ENCODE peak calls at places on chromosomes 2 and 18, in six cellular contexts. W is astrocyte of the spinal cord, C is RWPE1, J is activated T-helper 1 cell treated with Interleukin-2 at 50 U/mL for 16 hours, Q is kidney, Y is PC-9. S is an unnamed sample.

GRCh38 chr18:62250475-62250874 is 63.4 kb downstream of the RELCH start:
- DNase-seq in W (no peak), C (no peak), J (no peak), Q (no peak), Y (no peak), S (no peak)

GRCh38 chr2:119023534-119023933 is 81.5 kb downstream of the MARCO start:
- DNase-seq in W (no peak), C (no peak), J (no peak), Q (no peak), Y (no peak), S (no peak)

GRCh38 chr2:110747522-110748488 is 15.4 kb downstream of the ACOXL start:
- DNase-seq in W (no peak), C (no peak), J (no peak), Q (no peak), Y (peak), S (no peak)

GRCh38 chr18:54181856-54182612 is 42.4 kb downstream of the MBD2 start:
- DNase-seq in W (peak), C (no peak), J (no peak), Q (no peak), Y (no peak), S (no peak)

GRCh38 chr2:221731432-221731831 is 159.3 kb upstream of the EPHA4 start:
- DNase-seq in W (no peak), C (no peak), J (no peak), Q (no peak), Y (no peak), S (no peak)

GRCh38 chr18:49486617-49486958 is 446 bp downstream of the C18orf32 start:
- DNase-seq in W (peak), C (no peak), J (no peak), Q (no peak), Y (no peak), S (no peak)

GRCh38 chr2:118584380-118584779 is 263.1 kb downstream of the EN1 start:
- DNase-seq in W (no peak), C (no peak), J (no peak), Q (no peak), Y (no peak), S (no peak)

GRCh38 chr2:108980076-108980475 is 8.9 kb downstream of the EDAR start:
- DNase-seq in W (no peak), C (no peak), J (no peak), Q (no peak), Y (no peak), S (no peak)

GRCh38 chr2:230505162-230505561 is 89.2 kb downstream of the SP100 start:
- DNase-seq in W (no peak), C (no peak), J (no peak), Q (no peak), Y (no peak), S (no peak)

GRCh38 chr18:52499646-52500045 is 159.6 kb downstream of the DCC start:
- DNase-seq in W (no peak), C (no peak), J (no peak), Q (no peak), Y (no peak), S (no peak)

GRCh38 chr18:49813071-49813320 is 337 bp downstream of the ACAA2 start:
- DNase-seq in W (peak), C (no peak), J (no peak), Q (no peak), Y (peak), S (peak)

GRCh38 chr2:150388289-150388625 is 99.2 kb downstream of the RND3 start:
- DNase-seq in W (peak), C (no peak), J (no peak), Q (no peak), Y (no peak), S (peak)

GRCh38 chr18:2410688-2411087 is 160.6 kb downstream of the METTL4 start:
- DNase-seq in W (peak), C (peak), J (no peak), Q (no peak), Y (peak), S (peak)

GRCh38 chr2:9310827-9311226 is 104.2 kb downstream of the ASAP2 start:
- DNase-seq in W (peak), C (peak), J (no peak), Q (no peak), Y (peak), S (no peak)

GRCh38 chr2:197205590-197206215 is 104.9 kb downstream of the ANKRD44 start:
- DNase-seq in W (no peak), C (no peak), J (peak), Q (no peak), Y (no peak), S (no peak)

GRCh38 chr2:215461836-215462532 is 26.1 kb upstream of the FN1 start:
- DNase-seq in W (peak), C (no peak), J (no peak), Q (no peak), Y (no peak), S (no peak)

GRCh38 chr2:24272161-24272802 is 88.1 kb downstream of the ITSN2 start:
- DNase-seq in W (no peak), C (no peak), J (no peak), Q (no peak), Y (no peak), S (no peak)

GRCh38 chr2:20617892-20618467 is 32.9 kb downstream of the HS1BP3 start:
- DNase-seq in W (peak), C (peak), J (no peak), Q (peak), Y (peak), S (peak)

GRCh38 chr2:136233315-136233714 is 115.4 kb upstream of the CXCR4 start:
- DNase-seq in W (no peak), C (no peak), J (no peak), Q (no peak), Y (no peak), S (no peak)

GRCh38 chr2:74221604-74222299 is 23.3 kb downstream of the MTHFD2 start:
- DNase-seq in W (no peak), C (no peak), J (no peak), Q (no peak), Y (no peak), S (no peak)

GRCh38 chr2:240287496-240288086 is 147.1 kb upstream of the OTOS start:
- DNase-seq in W (no peak), C (no peak), J (no peak), Q (no peak), Y (no peak), S (no peak)

GRCh38 chr2:77831471-77831870 is 309.3 kb upstream of the LRRTM4 start:
- DNase-seq in W (no peak), C (no peak), J (no peak), Q (no peak), Y (no peak), S (no peak)

GRCh38 chr18:46555724-46556123 is 101.3 kb downstream of the LOXHD1 start:
- DNase-seq in W (no peak), C (peak), J (no peak), Q (no peak), Y (peak), S (no peak)

GRCh38 chr2:129914538-129915302 is 64.7 kb upstream of the RAB6C start:
- DNase-seq in W (no peak), C (no peak), J (no peak), Q (no peak), Y (no peak), S (no peak)

GRCh38 chr2:136297974-136298373 is 180.0 kb upstream of the CXCR4 start:
- DNase-seq in W (no peak), C (no peak), J (no peak), Q (no peak), Y (no peak), S (no peak)

GRCh38 chr2:88066543-88066942 is 1.1 kb upstream of the SMYD1 start:
- DNase-seq in W (no peak), C (no peak), J (no peak), Q (no peak), Y (no peak), S (no peak)

GRCh38 chr2:20667151-20667530 is 197 bp downstream of the GDF7 start:
- DNase-seq in W (no peak), C (no peak), J (no peak), Q (no peak), Y (no peak), S (no peak)

GRCh38 chr2:232377319-232377718 is 1.2 kb upstream of the ALPP start:
- DNase-seq in W (no peak), C (no peak), J (no peak), Q (no peak), Y (no peak), S (no peak)

GRCh38 chr2:42359304-42359749 is 1.7 kb downstream of the COX7A2L start:
- DNase-seq in W (no peak), C (no peak), J (no peak), Q (no peak), Y (no peak), S (no peak)

GRCh38 chr2:32124660-32125059 is 41.0 kb upstream of the SLC30A6 start:
- DNase-seq in W (no peak), C (no peak), J (no peak), Q (no peak), Y (no peak), S (no peak)

GRCh38 chr2:144975881-144976280 is 456.0 kb upstream of the ZEB2 start:
- DNase-seq in W (no peak), C (no peak), J (no peak), Q (no peak), Y (no peak), S (no peak)

GRCh38 chr2:102055346-102055975 is 63.7 kb downstream of the IL1R2 start:
- DNase-seq in W (peak), C (no peak), J (no peak), Q (no peak), Y (no peak), S (peak)

S was measured in H4.